ENCODE peak calls at places on chromosomes 11 and 22, in eight cellular contexts. One of them, this sample, is unnamed.

GRCh38 chr11:71062199-71062598 is 190.2 kb downstream of the SHANK2 start:
- DNase-seq in PC-3: no peak
- DNase-seq in AG04450: no peak
- DNase-seq in astrocyte of the spinal cord: no peak
- DNase-seq in Panc1: no peak
- DNase-seq in CD8-positive, alpha-beta T cell: no peak
- DNase-seq in astrocyte: no peak
- DNase-seq in fibroblast of mammary gland: no peak
- DNase-seq in this sample: no peak

GRCh38 chr11:64334764-64335741 is 5.0 kb upstream of the CCDC88B start:
- DNase-seq in fibroblast of mammary gland: peak; percentile 94
- DNase-seq in AG04450: peak; percentile 75
- DNase-seq in Panc1: peak; percentile 94
- DNase-seq in CD8-positive, alpha-beta T cell: no peak
- DNase-seq in astrocyte of the spinal cord: peak; percentile 82
- DNase-seq in PC-3: peak; percentile 100
- DNase-seq in astrocyte: peak; percentile 94
- DNase-seq in this sample: no peak

GRCh38 chr22:30386960-30387848 is at the start of gene RNF215:
- DNase-seq in CD8-positive, alpha-beta T cell: peak; percentile 91
- DNase-seq in Panc1: no peak
- DNase-seq in AG04450: peak; percentile 18
- DNase-seq in fibroblast of mammary gland: peak; percentile 57
- DNase-seq in astrocyte of the spinal cord: peak; percentile 77
- DNase-seq in PC-3: peak; percentile 80
- DNase-seq in astrocyte: peak; percentile 21
- DNase-seq in this sample: peak; percentile 96

GRCh38 chr11:852762-853161 is 10.1 kb downstream of the TSPAN4 start:
- DNase-seq in AG04450: no peak
- DNase-seq in Panc1: no peak
- DNase-seq in PC-3: no peak
- DNase-seq in CD8-positive, alpha-beta T cell: no peak
- DNase-seq in astrocyte of the spinal cord: no peak
- DNase-seq in fibroblast of mammary gland: no peak
- DNase-seq in astrocyte: no peak
- DNase-seq in this sample: no peak

GRCh38 chr11:134170177-134170908 is 53.4 kb downstream of the NCAPD3 start:
- DNase-seq in AG04450: no peak
- DNase-seq in astrocyte of the spinal cord: no peak
- DNase-seq in PC-3: peak; percentile 10
- DNase-seq in fibroblast of mammary gland: no peak
- DNase-seq in astrocyte: no peak
- DNase-seq in CD8-positive, alpha-beta T cell: no peak
- DNase-seq in Panc1: no peak
- DNase-seq in this sample: no peak

GRCh38 chr11:4072668-4073285 is 21.8 kb upstream of the RRM1 start:
- DNase-seq in astrocyte: peak; percentile 39
- DNase-seq in Panc1: peak; percentile 73
- DNase-seq in PC-3: peak; percentile 81
- DNase-seq in AG04450: peak; percentile 52
- DNase-seq in fibroblast of mammary gland: peak; percentile 82
- DNase-seq in astrocyte of the spinal cord: peak; percentile 74
- DNase-seq in CD8-positive, alpha-beta T cell: no peak
- DNase-seq in this sample: peak; percentile 73

GRCh38 chr11:63573881-63574855 is 11.0 kb upstream of the PLAAT2 start:
- DNase-seq in astrocyte of the spinal cord: peak; percentile 80
- DNase-seq in CD8-positive, alpha-beta T cell: peak; percentile 67
- DNase-seq in Panc1: no peak
- DNase-seq in fibroblast of mammary gland: peak; percentile 75
- DNase-seq in AG04450: peak; percentile 72
- DNase-seq in astrocyte: peak; percentile 55
- DNase-seq in PC-3: no peak
- DNase-seq in this sample: no peak

GRCh38 chr11:3130269-3131071 is 34.6 kb downstream of the OSBPL5 start:
- DNase-seq in AG04450: no peak
- DNase-seq in PC-3: peak; percentile 51
- DNase-seq in astrocyte of the spinal cord: no peak
- DNase-seq in fibroblast of mammary gland: no peak
- DNase-seq in CD8-positive, alpha-beta T cell: no peak
- DNase-seq in Panc1: no peak
- DNase-seq in astrocyte: no peak
- DNase-seq in this sample: peak; percentile 60

GRCh38 chr11:46237248-46238077 is 40.0 kb upstream of the CREB3L1 start:
- DNase-seq in PC-3: peak; percentile 83
- DNase-seq in CD8-positive, alpha-beta T cell: peak; percentile 64
- DNase-seq in Panc1: peak; percentile 92
- DNase-seq in astrocyte of the spinal cord: peak; percentile 90
- DNase-seq in fibroblast of mammary gland: peak; percentile 94
- DNase-seq in AG04450: peak; percentile 51
- DNase-seq in astrocyte: peak; percentile 85
- DNase-seq in this sample: peak; percentile 53
- H3K4me3 ChIP-seq in PC-3: peak overlapping the region; percentile 66
- H3K4me3 ChIP-seq in CD8-positive, alpha-beta T cell: peak overlapping the region; percentile 43
- H3K4me3 ChIP-seq in Panc1: peak overlapping the region; percentile 52
- H3K4me3 ChIP-seq in astrocyte of the spinal cord: peak overlapping the region; percentile 39
- H3K4me3 ChIP-seq in fibroblast of mammary gland: peak overlapping the region; percentile 55
- H3K4me3 ChIP-seq in AG04450: peak overlapping the region; percentile 58
- H3K4me3 ChIP-seq in astrocyte: peak overlapping the region; percentile 67
- H3K4me3 ChIP-seq in this sample: peak overlapping the region; percentile 20

GRCh38 chr11:32450372-32450771 is 15.0 kb upstream of the WT1 start:
- DNase-seq in AG04450: no peak
- DNase-seq in astrocyte: no peak
- DNase-seq in fibroblast of mammary gland: no peak
- DNase-seq in CD8-positive, alpha-beta T cell: peak; percentile 4
- DNase-seq in Panc1: no peak
- DNase-seq in PC-3: no peak
- DNase-seq in astrocyte of the spinal cord: no peak
- DNase-seq in this sample: no peak

GRCh38 chr11:32447252-32447651 is 11.9 kb upstream of the WT1 start:
- DNase-seq in astrocyte: no peak
- DNase-seq in fibroblast of mammary gland: no peak
- DNase-seq in AG04450: no peak
- DNase-seq in Panc1: no peak
- DNase-seq in PC-3: peak; percentile 8
- DNase-seq in CD8-positive, alpha-beta T cell: peak; percentile 17
- DNase-seq in astrocyte of the spinal cord: no peak
- DNase-seq in this sample: no peak

GRCh38 chr11:32451808-32452207 is 16.5 kb upstream of the WT1 start:
- DNase-seq in astrocyte of the spinal cord: no peak
- DNase-seq in CD8-positive, alpha-beta T cell: no peak
- DNase-seq in PC-3: no peak
- DNase-seq in astrocyte: no peak
- DNase-seq in Panc1: no peak
- DNase-seq in fibroblast of mammary gland: peak; percentile 15
- DNase-seq in AG04450: no peak
- DNase-seq in this sample: no peak

GRCh38 chr11:32446227-32446626 is 10.9 kb upstream of the WT1 start:
- DNase-seq in PC-3: no peak
- DNase-seq in astrocyte of the spinal cord: no peak
- DNase-seq in AG04450: no peak
- DNase-seq in astrocyte: no peak
- DNase-seq in Panc1: no peak
- DNase-seq in fibroblast of mammary gland: no peak
- DNase-seq in CD8-positive, alpha-beta T cell: no peak
- DNase-seq in this sample: no peak

GRCh38 chr11:32448232-32448631 is 12.9 kb upstream of the WT1 start:
- DNase-seq in Panc1: no peak
- DNase-seq in CD8-positive, alpha-beta T cell: no peak
- DNase-seq in astrocyte of the spinal cord: no peak
- DNase-seq in fibroblast of mammary gland: peak; percentile 14
- DNase-seq in astrocyte: no peak
- DNase-seq in PC-3: peak; percentile 74
- DNase-seq in AG04450: no peak
- DNase-seq in this sample: no peak
- TF ChIP-seq CTCF in Panc1: peak; percentile 68
- TF ChIP-seq CTCF in CD8-positive, alpha-beta T cell: no peak
- TF ChIP-seq CTCF in astrocyte of the spinal cord: peak; percentile 17
- TF ChIP-seq CTCF in fibroblast of mammary gland: peak; percentile 19
- TF ChIP-seq CTCF in astrocyte: no peak
- TF ChIP-seq CTCF in PC-3: peak; percentile 75
- TF ChIP-seq CTCF in AG04450: no peak
- TF ChIP-seq CTCF in this sample: no peak

GRCh38 chr22:18997306-18997924 is 61.3 kb upstream of the PRODH start:
- DNase-seq in PC-3: no peak
- DNase-seq in astrocyte of the spinal cord: no peak
- DNase-seq in AG04450: no peak
- DNase-seq in Panc1: no peak
- DNase-seq in astrocyte: no peak
- DNase-seq in CD8-positive, alpha-beta T cell: no peak
- DNase-seq in fibroblast of mammary gland: no peak
- DNase-seq in this sample: no peak

GRCh38 chr22:18994056-18994455 is 58.0 kb upstream of the PRODH start:
- DNase-seq in fibroblast of mammary gland: no peak
- DNase-seq in PC-3: no peak
- DNase-seq in astrocyte of the spinal cord: no peak
- DNase-seq in astrocyte: no peak
- DNase-seq in CD8-positive, alpha-beta T cell: no peak
- DNase-seq in Panc1: no peak
- DNase-seq in AG04450: no peak
- DNase-seq in this sample: no peak

GRCh38 chr22:18996376-18996900 is 60.3 kb upstream of the PRODH start:
- DNase-seq in astrocyte: no peak
- DNase-seq in AG04450: no peak
- DNase-seq in CD8-positive, alpha-beta T cell: no peak
- DNase-seq in fibroblast of mammary gland: no peak
- DNase-seq in Panc1: no peak
- DNase-seq in astrocyte of the spinal cord: no peak
- DNase-seq in PC-3: no peak
- DNase-seq in this sample: no peak

GRCh38 chr22:18992543-18993198 is 56.6 kb upstream of the PRODH start:
- DNase-seq in CD8-positive, alpha-beta T cell: no peak
- DNase-seq in AG04450: no peak
- DNase-seq in astrocyte: no peak
- DNase-seq in astrocyte of the spinal cord: no peak
- DNase-seq in PC-3: no peak
- DNase-seq in fibroblast of mammary gland: no peak
- DNase-seq in Panc1: no peak
- DNase-seq in this sample: peak; percentile 48

DNA sequence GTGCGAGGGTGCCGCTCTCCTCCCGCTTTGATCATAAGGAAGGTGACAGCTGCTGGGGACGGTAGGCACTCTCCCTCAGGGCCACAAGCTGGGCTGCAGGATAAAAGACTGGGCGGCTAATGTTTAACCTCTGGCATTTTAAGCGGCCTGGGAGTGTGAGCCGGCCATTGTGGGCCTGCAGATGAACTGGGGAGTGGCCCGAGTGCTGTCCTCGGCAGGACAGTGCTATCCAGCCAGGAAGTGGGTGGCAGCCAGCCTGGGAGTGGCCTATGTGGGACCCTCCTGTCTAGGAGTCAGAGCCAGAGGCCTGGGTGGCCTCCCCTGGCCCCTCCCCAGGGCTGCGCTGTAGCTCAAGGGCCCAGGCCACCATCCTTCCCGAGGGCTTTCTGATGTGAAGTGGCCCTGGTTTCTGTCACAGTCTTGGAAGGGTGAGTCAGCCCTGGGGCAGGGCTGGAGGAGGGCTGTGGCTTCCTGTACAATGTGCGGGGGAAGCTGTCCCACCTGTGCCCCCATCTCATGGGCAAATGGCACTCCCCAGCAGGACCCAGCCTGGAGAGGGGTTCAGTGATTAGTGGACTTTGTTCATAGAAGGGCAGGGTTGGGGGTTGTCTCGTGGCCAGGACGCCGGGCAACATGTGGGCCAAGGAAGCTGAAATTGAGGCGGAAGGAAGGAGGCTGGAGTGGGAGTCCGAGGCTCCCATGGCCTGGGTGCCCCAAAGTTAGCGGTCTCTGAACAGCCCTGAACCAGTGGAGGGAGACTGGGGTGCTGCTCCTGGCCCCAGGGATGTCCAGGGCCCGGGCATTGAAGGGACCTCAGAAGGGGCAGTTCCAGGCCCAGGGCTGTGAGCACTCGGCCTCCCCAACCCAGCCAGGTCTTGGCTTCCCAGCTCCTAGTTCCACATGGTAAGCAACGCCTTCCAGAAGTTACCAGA is 59.0 kb upstream of the PRODH start:
- DNase-seq in astrocyte: no peak
- DNase-seq in fibroblast of mammary gland: no peak
- DNase-seq in CD8-positive, alpha-beta T cell: no peak
- DNase-seq in PC-3: no peak
- DNase-seq in AG04450: no peak
- DNase-seq in Panc1: no peak
- DNase-seq in astrocyte of the spinal cord: no peak
- DNase-seq in this sample: peak; percentile 75
- H3K4me3 ChIP-seq in astrocyte: no peak overlapping the region
- H3K4me3 ChIP-seq in fibroblast of mammary gland: no peak overlapping the region
- H3K4me3 ChIP-seq in CD8-positive, alpha-beta T cell: no peak overlapping the region
- H3K4me3 ChIP-seq in PC-3: no peak overlapping the region
- H3K4me3 ChIP-seq in AG04450: no peak overlapping the region
- H3K4me3 ChIP-seq in Panc1: no peak overlapping the region
- H3K4me3 ChIP-seq in astrocyte of the spinal cord: no peak overlapping the region
- H3K4me3 ChIP-seq in this sample: no peak overlapping the region

GRCh38 chr11:45900916-45901617 is 6.0 kb downstream of the FREY1 start:
- DNase-seq in fibroblast of mammary gland: no peak
- DNase-seq in astrocyte: no peak
- DNase-seq in CD8-positive, alpha-beta T cell: no peak
- DNase-seq in PC-3: no peak
- DNase-seq in astrocyte of the spinal cord: no peak
- DNase-seq in AG04450: no peak
- DNase-seq in Panc1: no peak
- DNase-seq in this sample: no peak

GRCh38 chr11:45897556-45897955 is 9.5 kb downstream of the FREY1 start:
- DNase-seq in AG04450: no peak
- DNase-seq in astrocyte: no peak
- DNase-seq in astrocyte of the spinal cord: no peak
- DNase-seq in CD8-positive, alpha-beta T cell: no peak
- DNase-seq in fibroblast of mammary gland: no peak
- DNase-seq in PC-3: no peak
- DNase-seq in Panc1: no peak
- DNase-seq in this sample: no peak

GRCh38 chr11:45901646-45902045 is 5.4 kb downstream of the FREY1 start:
- DNase-seq in Panc1: no peak
- DNase-seq in astrocyte: no peak
- DNase-seq in AG04450: no peak
- DNase-seq in CD8-positive, alpha-beta T cell: no peak
- DNase-seq in astrocyte of the spinal cord: no peak
- DNase-seq in PC-3: no peak
- DNase-seq in fibroblast of mammary gland: no peak
- DNase-seq in this sample: no peak

GRCh38 chr11:45899086-45899447 is 8.0 kb downstream of the FREY1 start:
- DNase-seq in astrocyte of the spinal cord: no peak
- DNase-seq in AG04450: no peak
- DNase-seq in CD8-positive, alpha-beta T cell: no peak
- DNase-seq in fibroblast of mammary gland: no peak
- DNase-seq in Panc1: no peak
- DNase-seq in PC-3: no peak
- DNase-seq in astrocyte: no peak
- DNase-seq in this sample: no peak

DNA sequence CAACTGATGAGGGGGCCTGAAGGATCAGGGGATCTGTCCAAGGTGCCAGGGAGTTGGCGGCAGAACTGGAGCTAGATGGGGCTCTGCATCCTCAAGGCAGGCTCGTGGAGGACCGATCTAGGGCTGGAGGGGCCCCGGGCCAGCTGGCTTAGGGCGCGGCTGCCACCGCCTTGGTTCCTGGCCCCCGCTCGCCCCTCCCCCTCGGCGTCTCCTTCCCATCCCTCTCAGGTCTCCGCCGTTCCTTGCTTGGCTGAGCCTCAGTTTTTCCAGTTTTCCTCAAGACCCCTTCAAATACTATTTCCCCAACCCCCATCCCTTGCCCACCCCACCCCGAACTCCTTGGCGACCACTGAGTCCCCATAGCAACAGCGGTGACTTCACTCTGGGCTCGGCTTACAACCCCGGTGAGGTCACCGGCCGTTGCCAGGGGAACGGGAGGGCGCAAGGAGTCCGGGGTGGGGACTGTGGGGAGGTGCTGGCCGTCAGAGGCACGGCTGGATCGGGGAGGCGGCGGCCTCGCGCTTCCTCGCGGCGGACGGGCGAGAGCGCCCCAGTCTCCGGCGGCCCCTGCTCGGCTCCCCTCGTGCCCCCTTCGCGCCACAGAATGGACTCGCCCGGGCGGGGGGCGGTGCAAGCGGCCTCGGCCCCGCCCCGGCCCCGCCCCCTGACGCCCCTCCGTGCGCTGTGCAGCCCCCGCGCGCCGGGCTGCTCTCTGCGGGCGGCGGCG is 7.5 kb downstream of the FREY1 start:
- DNase-seq in AG04450: peak; percentile 63
- DNase-seq in astrocyte: peak; percentile 76
- DNase-seq in astrocyte of the spinal cord: peak; percentile 93
- DNase-seq in PC-3: peak; percentile 64
- DNase-seq in fibroblast of mammary gland: peak; percentile 84
- DNase-seq in CD8-positive, alpha-beta T cell: peak; percentile 59
- DNase-seq in Panc1: peak; percentile 17
- DNase-seq in this sample: peak; percentile 93
- TF ChIP-seq CTCF in AG04450: no peak
- TF ChIP-seq CTCF in astrocyte: no peak
- TF ChIP-seq CTCF in astrocyte of the spinal cord: no peak
- TF ChIP-seq CTCF in PC-3: no peak
- TF ChIP-seq CTCF in fibroblast of mammary gland: no peak
- TF ChIP-seq CTCF in CD8-positive, alpha-beta T cell: no peak
- TF ChIP-seq CTCF in Panc1: no peak
- TF ChIP-seq CTCF in this sample: no peak